ENCODE peak calls at places on chromosomes 7 and 10, in five cellular contexts. L is tibial nerve, D is left ventricle myocardium inferior, E is cardiac muscle cell, G is body of pancreas. S is an unnamed sample. For H3K9me3, the result is how much of the 10 kb centered on the place peaks cover.

GRCh38 chr10:34526758-34527730 is 288.1 kb downstream of the PARD3 start:
- DNase-seq in L (no peak), D (no peak), E (peak), G (no peak), S (no peak)

GRCh38 chr7:128352138-128352537 is 8.4 kb upstream of the RBM28 start:
- DNase-seq in L (no peak), D (peak), E (peak), G (peak), S (no peak)

GRCh38 chr10:17216217-17216900 is 11.7 kb upstream of the VIM start:
- DNase-seq in L (no peak), D (no peak), E (peak), G (no peak), S (no peak)

GRCh38 chr7:112103246-112103645 is 103.0 kb downstream of the DOCK4 start:
- DNase-seq in L (no peak), D (no peak), E (peak), G (no peak), S (peak)

GRCh38 chr7:66355762-66356161 is 150.6 kb downstream of the TPST1 start:
- DNase-seq in L (no peak), D (no peak), E (peak), G (no peak), S (no peak)

GRCh38 chr7:142770720-142771352 is at the start of gene PRSS2:
- DNase-seq in L (no peak), D (no peak), E (no peak), G (peak), S (no peak)

GRCh38 chr10:132606536-132607316 is 69.1 kb downstream of the INPP5A start:
- DNase-seq in L (peak), D (peak), E (peak), G (peak), S (peak)

GRCh38 chr7:45026984-45027773 is 27.2 kb downstream of the CCM2 start:
- DNase-seq in L (no peak), D (no peak), E (peak), G (no peak), S (no peak)

GRCh38 chr7:107201795-107202450 is 33.1 kb downstream of the HBP1 start:
- DNase-seq in L (no peak), D (peak), E (peak), G (peak), S (peak)

GRCh38 chr7:30888783-30889182 is 22.9 kb upstream of the AQP1 start:
- DNase-seq in L (peak), D (no peak), E (peak), G (no peak), S (no peak)

GRCh38 chr10:115827650-115828049 is 445.4 kb downstream of the GFRA1 start:
- DNase-seq in L (no peak), D (no peak), E (peak), G (no peak), S (no peak)

GRCh38 chr7:34653787-34654186 is 4.2 kb upstream of the NPSR1 start:
- DNase-seq in L (no peak), D (no peak), E (no peak), G (no peak), S (no peak)

GRCh38 chr7:91164531-91164930 is 99.7 kb upstream of the FZD1 start:
- DNase-seq in L (no peak), D (no peak), E (no peak), G (no peak), S (no peak)

GRCh38 chr7:46003161-46003560 is 82.1 kb upstream of the IGFBP3 start:
- DNase-seq in L (no peak), D (no peak), E (no peak), G (no peak), S (no peak)

GRCh38 chr10:104327745-104328635 is 10.3 kb downstream of the ITPRIP start:
- DNase-seq in L (no peak), D (no peak), E (peak), G (peak), S (no peak)

GRCh38 chr7:41256186-41256945 is 446.5 kb downstream of the INHBA start:
- DNase-seq in L (no peak), D (no peak), E (peak), G (no peak), S (no peak)

GRCh38 chr10:29659770-29660097 is 25.0 kb upstream of the SVIL start:
- DNase-seq in L (no peak), D (no peak), E (no peak), G (no peak), S (peak)
- H3K4me3 ChIP-seq in L (no peak), D (no peak), E (no peak), G (no peak), S (no peak)

GRCh38 chr7:64965594-64965993 is 25.2 kb downstream of the ZNF117 start:
- DNase-seq in L (no peak), D (no peak), E (no peak), G (no peak), S (no peak)
- H3K9me3 ChIP-seq in L (under half), D (under half), E (under half), G (under half), S (under half)

GRCh38 chr7:102897856-102898531 is 14.8 kb upstream of the LRRC17 start:
- DNase-seq in L (no peak), D (no peak), E (no peak), G (no peak), S (no peak)
- H3K4me3 ChIP-seq in L (no peak), D (no peak), E (no peak), G (no peak), S (no peak)

GRCh38 chr7:158047386-158048059 is 540.1 kb downstream of the PTPRN2 start:
- DNase-seq in L (no peak), D (no peak), E (no peak), G (no peak), S (no peak)

GRCh38 chr7:158050441-158051371 is 536.9 kb downstream of the PTPRN2 start:
- DNase-seq in L (no peak), D (no peak), E (no peak), G (no peak), S (no peak)

GRCh38 chr7:158048569-158048968 is 539.1 kb downstream of the PTPRN2 start:
- DNase-seq in L (no peak), D (no peak), E (no peak), G (no peak), S (no peak)

GRCh38 chr7:158051372-158051760 is 536.3 kb downstream of the PTPRN2 start:
- DNase-seq in L (no peak), D (no peak), E (no peak), G (no peak), S (no peak)

GRCh38 chr7:158049271-158049670 is 538.4 kb downstream of the PTPRN2 start:
- DNase-seq in L (no peak), D (no peak), E (no peak), G (no peak), S (no peak)
- H3K9me3 ChIP-seq in L (under half), D (under half), E (under half), G (under half), S (under half)

S was measured in SJCRH30.